ENCODE peak calls at places on chromosomes 13 and 19, in ten cellular contexts. G is stimulated activated CD4-positive, alpha-beta T cell treated with anti-CD3 and anti-CD28 coated beads, Interleukin-2, amount 100 ng/mL, for 48 hours; D is M059J; C is progenitor cell of endocrine pancreas; K is NK-92 treated with Interleukin-12 subunit alpha and Interleukin-12 subunit beta, amount 100 ng/mL, for 24 hours; E is PC-9; H is foreskin keratinocyte; Q is T-helper 2 cell; F is ELR; Z is GM04504. S is an unnamed sample.

GRCh38 chr19:5205388-5205787 is 135.2 kb downstream of the PTPRS start:
- DNase-seq in G (no peak), D (no peak), C (no peak), K (no peak), E (no peak), H (no peak), Q (no peak), F (no peak), Z (no peak), S (peak)

GRCh38 chr13:29679357-29680050 is 84.0 kb upstream of the SLC7A1 start:
- DNase-seq in G (no peak), D (peak), C (no peak), K (no peak), E (no peak), H (no peak), Q (no peak), F (no peak), Z (no peak), S (no peak)

GRCh38 chr13:42577538-42577937 is 3.6 kb downstream of the TNFSF11 start:
- DNase-seq in G (no peak), D (no peak), C (no peak), K (no peak), E (no peak), H (no peak), Q (no peak), F (no peak), Z (no peak), S (no peak)

GRCh38 chr13:36814465-36814864 is 4.6 kb upstream of the RFXAP start:
- DNase-seq in G (no peak), D (peak), C (no peak), K (no peak), E (no peak), H (no peak), Q (no peak), F (no peak), Z (no peak), S (no peak)

GRCh38 chr13:63124863-63125262 is 1709.2 kb upstream of the PCDH20 start:
- DNase-seq in G (no peak), D (peak), C (no peak), K (no peak), E (no peak), H (no peak), Q (no peak), F (peak), Z (no peak), S (no peak)

GRCh38 chr13:100941811-100942361 is 267.3 kb upstream of the TMTC4 start:
- DNase-seq in G (no peak), D (no peak), C (no peak), K (no peak), E (no peak), H (no peak), Q (no peak), F (no peak), Z (no peak), S (no peak)

GRCh38 chr19:16025108-16026101 is 50.9 kb upstream of the TPM4 start:
- DNase-seq in G (no peak), D (peak), C (no peak), K (no peak), E (peak), H (no peak), Q (no peak), F (peak), Z (peak), S (no peak)

GRCh38 chr19:43367822-43368221 is 14.3 kb downstream of the CD177 start:
- DNase-seq in G (no peak), D (no peak), C (no peak), K (no peak), E (no peak), H (no peak), Q (no peak), F (no peak), Z (no peak), S (no peak)

GRCh38 chr19:1001538-1002166 is 1.4 kb downstream of the GRIN3B start:
- DNase-seq in G (peak), D (no peak), C (peak), K (no peak), E (no peak), H (no peak), Q (peak), F (peak), Z (no peak), S (peak)

GRCh38 chr19:8366121-8366581 is 2.2 kb downstream of the ANGPTL4 start:
- DNase-seq in G (no peak), D (no peak), C (no peak), K (no peak), E (no peak), H (no peak), Q (no peak), F (no peak), Z (no peak), S (no peak)

GRCh38 chr13:98050041-98050466 is 92.8 kb upstream of the FARP1 start:
- DNase-seq in G (no peak), D (peak), C (no peak), K (no peak), E (no peak), H (no peak), Q (no peak), F (peak), Z (no peak), S (no peak)

GRCh38 chr19:35712910-35713845 is 4.6 kb upstream of the KMT2B start:
- DNase-seq in G (peak), D (no peak), C (no peak), K (peak), E (no peak), H (no peak), Q (peak), F (no peak), Z (no peak), S (no peak)

GRCh38 chr13:86445584-86446140 is 646.4 kb upstream of the SLITRK6 start:
- DNase-seq in G (no peak), D (no peak), C (no peak), K (no peak), E (no peak), H (no peak), Q (no peak), F (no peak), Z (no peak), S (no peak)

GRCh38 chr13:79389031-79389430 is 17.0 kb downstream of the RBM26 start:
- DNase-seq in G (no peak), D (no peak), C (no peak), K (no peak), E (no peak), H (no peak), Q (no peak), F (no peak), Z (no peak), S (no peak)

GRCh38 chr19:28313633-28314032 is 899.3 kb downstream of the UQCRFS1 start:
- DNase-seq in G (no peak), D (no peak), C (no peak), K (no peak), E (no peak), H (no peak), Q (no peak), F (no peak), Z (peak), S (no peak)

GRCh38 chr13:20696073-20696472 is 7.4 kb upstream of the IL17D start:
- DNase-seq in G (no peak), D (no peak), C (no peak), K (no peak), E (no peak), H (no peak), Q (no peak), F (no peak), Z (no peak), S (no peak)

GRCh38 chr13:59447846-59448620 is 715.7 kb downstream of the DIAPH3 start:
- DNase-seq in G (no peak), D (peak), C (no peak), K (no peak), E (no peak), H (peak), Q (no peak), F (peak), Z (no peak), S (no peak)

S was measured in left lung.